ENCODE peak calls at places on chromosomes 12 and 14, in nine cellular contexts. Y is non-pigmented ciliary epithelial cell, L is T-helper 2 cell, U is Caki2, F is frontal cortex, V is kidney, G is HFFc6, Z is progenitor cell of endocrine pancreas, N is neural crest cell. D is an unnamed sample.

GRCh38 chr12:11836282-11836963 is 186.9 kb downstream of the ETV6 start:
- DNase-seq in Y (no peak), L (no peak), U (no peak), F (no peak), V (no peak), G (no peak), Z (no peak), N (no peak), D (no peak)

GRCh38 chr14:104601786-104602185 is 2.8 kb downstream of the TMEM179 start:
- DNase-seq in Y (no peak), L (no peak), U (no peak), F (peak; percentile 38), V (peak; percentile 76), G (peak; percentile 41), Z (no peak), N (no peak), D (no peak)

GRCh38 chr12:85559534-85559933 is 276.7 kb downstream of the RASSF9 start:
- DNase-seq in Y (no peak), L (no peak), U (no peak), F (no peak), V (no peak), G (no peak), Z (no peak), N (no peak), D (no peak)

GRCh38 chr14:50920482-50921225 is 23.6 kb downstream of the PYGL start:
- DNase-seq in Y (peak; percentile 46), L (no peak), U (peak; percentile 63), F (no peak), V (no peak), G (peak; percentile 75), Z (no peak), N (no peak), D (no peak)

GRCh38 chr12:68264175-68264863 is 10.9 kb upstream of the IL22 start:
- DNase-seq in Y (no peak), L (no peak), U (no peak), F (no peak), V (no peak), G (no peak), Z (no peak), N (no peak), D (no peak)

GRCh38 chr14:66972469-66972868 is 216.8 kb upstream of the GARIN2 start:
- DNase-seq in Y (no peak), L (no peak), U (no peak), F (no peak), V (no peak), G (no peak), Z (no peak), N (no peak), D (no peak)

GRCh38 chr12:3928538-3929220 is 55.5 kb upstream of the PARP11 start:
- DNase-seq in Y (no peak), L (no peak), U (no peak), F (no peak), V (no peak), G (no peak), Z (no peak), N (no peak), D (no peak)

GRCh38 chr14:80211143-80212024 is at the start of gene DIO2:
- DNase-seq in Y (no peak), L (no peak), U (no peak), F (peak; percentile 5), V (peak; percentile 71), G (peak; percentile 67), Z (no peak), N (no peak), D (peak; percentile 22)

GRCh38 chr12:54723653-54724256 is 75.6 kb upstream of the DCD start:
- DNase-seq in Y (no peak), L (no peak), U (peak; percentile 19), F (no peak), V (no peak), G (no peak), Z (no peak), N (peak; percentile 10), D (no peak)

GRCh38 chr12:70652451-70652850 is 15.2 kb upstream of the PTPRB start:
- DNase-seq in Y (no peak), L (no peak), U (no peak), F (no peak), V (no peak), G (no peak), Z (no peak), N (no peak), D (no peak)